ENCODE peak calls at places on chromosomes 7 and 10, in seven cellular contexts. S is RWPE1; C is mucosa of gallbladder; P is activated CD4-positive, CD25-positive, alpha-beta regulatory T cell treated with anti-CD3 and anti-CD28 coated beads, Interleukin-2, amount 50 U/mL, for 16 hours; E is GM03348; O is thoracic aorta; N is T-cell. G is an unnamed sample.

GRCh38 chr10:35912615-35913170 is 270.6 kb upstream of the FZD8 start:
- DNase-seq in S (peak), C (no peak), O (no peak), N (no peak), E (peak), P (no peak), G (peak)

GRCh38 chr10:133180192-133180914 is 20.3 kb downstream of the KNDC1 start:
- DNase-seq in P (no peak), C (no peak), O (no peak), S (no peak), E (no peak), N (no peak), G (no peak)

GRCh38 chr10:3828404-3829192 is 43.6 kb upstream of the KLF6 start:
- DNase-seq in P (peak), S (peak), E (peak), N (no peak), C (no peak), O (no peak), G (peak)

GRCh38 chr7:129798616-129799349 is 154.0 kb downstream of the UBE2H start:
- DNase-seq in O (no peak), S (no peak), N (no peak), P (no peak), E (peak), C (no peak), G (no peak)

GRCh38 chr7:105838273-105839141 is 37.9 kb downstream of the ATXN7L1 start:
- DNase-seq in C (peak), P (no peak), N (no peak), S (peak), E (peak), O (no peak), G (peak)

GRCh38 chr7:150329331-150330106 is 6.2 kb upstream of the ACTR3C start:
- DNase-seq in S (no peak), E (no peak), N (no peak), P (no peak), O (no peak), C (no peak), G (no peak)

GRCh38 chr10:63866747-63867140 is 345.5 kb downstream of the REEP3 start:
- DNase-seq in N (no peak), S (peak), O (no peak), P (no peak), C (no peak), E (peak), G (peak)

GRCh38 chr10:102919237-102919959 is 1.3 kb downstream of the CNNM2 start:
- DNase-seq in E (peak), S (peak), C (peak), P (no peak), N (peak), O (no peak), G (peak)